ENCODE peak calls at places on chromosomes 16 and 17, in seven cellular contexts. T is pancreas; J is coronary artery; E is cardiac muscle cell; I is left ventricle myocardium inferior; S is CD8-positive, alpha-beta T cell; Z is endodermal cell. A is an unnamed sample.

GRCh38 chr16:22141746-22142145 is 20.6 kb upstream of the SDR42E2 start:
- DNase-seq in T (no peak), J (no peak), E (peak; percentile 24), I (no peak), S (no peak), Z (peak; percentile 82), A (no peak)

GRCh38 chr16:19589106-19589505 is 33.6 kb downstream of the VPS35L start:
- DNase-seq in T (no peak), J (no peak), E (no peak), I (no peak), S (no peak), Z (no peak), A (no peak)

GRCh38 chr17:31394544-31394943 is 3.1 kb downstream of the RAB11FIP4 start:
- DNase-seq in T (peak; percentile 80), J (peak; percentile 62), E (peak; percentile 85), I (peak; percentile 58), S (no peak), Z (peak; percentile 97), A (no peak)

GRCh38 chr16:13935408-13935807 is 15.5 kb downstream of the ERCC4 start:
- DNase-seq in T (no peak), J (no peak), E (no peak), I (no peak), S (no peak), Z (peak; percentile 92), A (no peak)

GRCh38 chr16:49021136-49021535 is 260.5 kb downstream of the CBLN1 start:
- DNase-seq in T (no peak), J (peak; percentile 28), E (no peak), I (no peak), S (no peak), Z (no peak), A (no peak)

GRCh38 chr16:4496305-4496704 is 20.1 kb downstream of the HMOX2 start:
- DNase-seq in T (no peak), J (no peak), E (no peak), I (no peak), S (no peak), Z (no peak), A (no peak)

GRCh38 chr17:71325117-71325516 is 795.7 kb upstream of the SOX9 start:
- DNase-seq in T (no peak), J (no peak), E (no peak), I (no peak), S (no peak), Z (no peak), A (no peak)

GRCh38 chr17:35542990-35543389 is 5.5 kb upstream of the SLFN12L start:
- DNase-seq in T (no peak), J (no peak), E (no peak), I (no peak), S (no peak), Z (no peak), A (no peak)

GRCh38 chr17:27282054-27282501 is 11.8 kb upstream of the WSB1 start:
- DNase-seq in T (no peak), J (no peak), E (peak; percentile 97), I (no peak), S (no peak), Z (no peak), A (no peak)

GRCh38 chr16:74641969-74642368 is 24.7 kb downstream of the RFWD3 start:
- DNase-seq in T (no peak), J (no peak), E (no peak), I (no peak), S (no peak), Z (no peak), A (no peak)

GRCh38 chr16:73197598-73197997 is 149.7 kb upstream of the ZFHX3 start:
- DNase-seq in T (no peak), J (no peak), E (no peak), I (no peak), S (no peak), Z (no peak), A (no peak)

GRCh38 chr16:76947694-76948093 is 243.3 kb upstream of the MON1B start:
- DNase-seq in T (no peak), J (no peak), E (peak; percentile 27), I (no peak), S (no peak), Z (no peak), A (no peak)

GRCh38 chr17:75370288-75370687 is 35.2 kb downstream of the GRB2 start:
- DNase-seq in T (no peak), J (no peak), E (no peak), I (peak; percentile 36), S (no peak), Z (peak; percentile 37), A (peak; percentile 32)

GRCh38 chr17:43817826-43818225 is 15.1 kb downstream of the MPP3 start:
- DNase-seq in T (no peak), J (peak; percentile 63), E (no peak), I (no peak), S (no peak), Z (peak; percentile 42), A (no peak)

GRCh38 chr17:63425478-63425877 is 20.6 kb downstream of the CYB561 start:
- DNase-seq in T (no peak), J (peak; percentile 81), E (peak; percentile 91), I (peak; percentile 63), S (peak; percentile 35), Z (peak; percentile 94), A (peak; percentile 46)

GRCh38 chr16:15055141-15056053 is 477 bp downstream of the NTAN1 start:
- DNase-seq in T (no peak), J (peak; percentile 82), E (no peak), I (no peak), S (no peak), Z (no peak), A (peak; percentile 72)

GRCh38 chr16:1215574-1216295 is 9.3 kb downstream of the TPSG1 start:
- DNase-seq in T (no peak), J (no peak), E (no peak), I (no peak), S (no peak), Z (no peak), A (no peak)

GRCh38 chr16:69123894-69124293 is 8.5 kb downstream of the CHTF8 start:
- DNase-seq in T (no peak), J (no peak), E (peak; percentile 82), I (no peak), S (peak; percentile 28), Z (peak; percentile 73), A (no peak)

GRCh38 chr17:37828313-37829124 is 83.7 kb upstream of the HNF1B start:
- DNase-seq in T (no peak), J (no peak), E (peak; percentile 4), I (no peak), S (no peak), Z (peak; percentile 47), A (no peak)

GRCh38 chr17:62964506-62964905 is 1.5 kb upstream of the TANC2 start:
- DNase-seq in T (no peak), J (no peak), E (no peak), I (no peak), S (no peak), Z (no peak), A (no peak)

GRCh38 chr16:83402969-83403368 is 404.8 kb upstream of the HSBP1 start:
- DNase-seq in T (no peak), J (no peak), E (peak; percentile 17), I (no peak), S (no peak), Z (no peak), A (no peak)

GRCh38 chr17:9644910-9645751 is at the start of gene USP43:
- DNase-seq in T (peak; percentile 88), J (no peak), E (peak; percentile 23), I (no peak), S (no peak), Z (peak; percentile 94), A (no peak)

GRCh38 chr16:49720225-49720624 is 135.7 kb downstream of the ZNF423 start:
- DNase-seq in T (no peak), J (no peak), E (no peak), I (no peak), S (no peak), Z (no peak), A (no peak)

GRCh38 chr16:75078886-75079285 is 37.7 kb downstream of the LDHD start:
- DNase-seq in T (no peak), J (no peak), E (no peak), I (no peak), S (no peak), Z (no peak), A (no peak)

GRCh38 chr16:74320707-74321106 is 24.1 kb downstream of the PSMD7 start:
- DNase-seq in T (no peak), J (no peak), E (no peak), I (no peak), S (no peak), Z (no peak), A (no peak)

GRCh38 chr17:204427-205175 is 23.2 kb upstream of the DOC2B start:
- DNase-seq in T (peak; percentile 51), J (no peak), E (no peak), I (no peak), S (no peak), Z (no peak), A (no peak)

GRCh38 chr16:21159281-21159951 is 942 bp downstream of the LDAF1 start:
- DNase-seq in T (peak; percentile 76), J (peak; percentile 79), E (no peak), I (peak; percentile 38), S (no peak), Z (peak; percentile 80), A (no peak)

GRCh38 chr17:44738214-44738906 is 20.4 kb upstream of the ADAM11 start:
- DNase-seq in T (no peak), J (no peak), E (no peak), I (no peak), S (no peak), Z (peak; percentile 56), A (no peak)

GRCh38 chr17:17200311-17200710 is 5.8 kb downstream of the PLD6 start:
- DNase-seq in T (no peak), J (no peak), E (no peak), I (no peak), S (no peak), Z (no peak), A (no peak)
- H3K27ac ChIP-seq in T (no peak overlapping the region), J (no peak overlapping the region), E (no peak overlapping the region), I (peak overlapping the region; percentile 87), S (no peak overlapping the region), Z (no peak overlapping the region), A (no peak overlapping the region)

GRCh38 chr17:33284022-33284421 is 9.1 kb downstream of the ASIC2 start:
- DNase-seq in T (no peak), J (no peak), E (peak; percentile 75), I (no peak), S (no peak), Z (no peak), A (no peak)
- H3K27ac ChIP-seq in T (peak overlapping the region; percentile 32), J (no peak overlapping the region), E (no peak overlapping the region), I (no peak overlapping the region), S (no peak overlapping the region), Z (no peak overlapping the region), A (no peak overlapping the region)

GRCh38 chr17:15920758-15921239 is 24.1 kb upstream of the ADORA2B start:
- DNase-seq in T (peak; percentile 48), J (peak; percentile 45), E (peak; percentile 99), I (no peak), S (no peak), Z (no peak), A (no peak)
- H3K27ac ChIP-seq in T (peak overlapping the region; percentile 30), J (no peak overlapping the region), E (no peak overlapping the region), I (no peak overlapping the region), S (no peak overlapping the region), Z (no peak overlapping the region), A (no peak overlapping the region)

DNA sequence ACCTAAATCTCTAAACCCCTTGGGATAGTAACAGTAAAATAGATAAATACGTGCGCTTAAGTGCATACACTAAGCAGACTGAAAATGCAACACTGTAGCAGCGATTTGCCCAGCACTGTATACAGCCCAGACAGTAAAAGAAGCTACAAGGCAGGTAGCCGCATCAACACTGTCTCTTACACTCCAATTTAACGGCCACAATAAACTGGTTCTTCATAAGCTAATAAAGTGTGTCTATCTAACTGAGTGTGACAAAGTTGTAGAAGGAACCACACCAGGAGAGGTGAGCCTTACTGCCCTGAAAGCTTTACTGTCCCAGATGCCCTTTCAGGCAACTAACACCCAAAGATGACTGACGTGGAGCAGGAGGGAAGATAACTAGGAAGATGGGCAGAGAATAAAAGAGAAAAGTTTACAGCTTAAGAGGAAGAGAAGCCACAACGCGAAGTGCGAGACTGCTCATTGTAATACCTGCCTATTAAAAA is 847 bp downstream of the ZDHHC7 start:
- DNase-seq in T (no peak), J (no peak), E (no peak), I (no peak), S (no peak), Z (no peak), A (no peak)
- H3K27ac ChIP-seq in T (peak overlapping the region; percentile 97), J (peak overlapping the region; percentile 98), E (peak overlapping the region; percentile 98), I (peak overlapping the region; percentile 96), S (peak overlapping the region; percentile 100), Z (no peak overlapping the region), A (peak overlapping the region; percentile 50)

A was measured in substantia nigra.